ENCODE peak calls at places on chromosomes 4 and X, in nine cellular contexts. N, A, Z, L, K, M, S, G and D are unnamed samples.

GRCh38 chr4:170769857-170770256 is 680.1 kb upstream of the AADAT start:
- DNase-seq in N (no peak), A (peak), Z (no peak), L (no peak), K (no peak), M (no peak), S (no peak), G (no peak), D (no peak)

GRCh38 chr4:181475781-181476180 is 767.4 kb upstream of the TENM3 start:
- DNase-seq in N (no peak), A (no peak), Z (no peak), L (peak), K (no peak), M (no peak), S (no peak), G (no peak), D (no peak)

GRCh38 chr4:10198365-10198764 is 81.8 kb upstream of the WDR1 start:
- DNase-seq in N (no peak), A (no peak), Z (no peak), L (no peak), K (no peak), M (no peak), S (no peak), G (no peak), D (no peak)

GRCh38 chrX:100263650-100264049 is 146.4 kb downstream of the PCDH19 start:
- DNase-seq in N (no peak), A (peak), Z (no peak), L (no peak), K (no peak), M (no peak), S (no peak), G (peak), D (no peak)

GRCh38 chr4:1154523-1155182 is 17.7 kb downstream of the SPON2 start:
- DNase-seq in N (no peak), A (no peak), Z (no peak), L (no peak), K (no peak), M (no peak), S (peak), G (peak), D (no peak)

GRCh38 chr4:44671636-44672035 is 6.6 kb upstream of the GUF1 start:
- DNase-seq in N (no peak), A (no peak), Z (no peak), L (no peak), K (no peak), M (no peak), S (no peak), G (no peak), D (no peak)

GRCh38 chrX:28188526-28188925 is 207.3 kb upstream of the DCAF8L1 start:
- DNase-seq in N (no peak), A (peak), Z (no peak), L (no peak), K (no peak), M (no peak), S (no peak), G (no peak), D (no peak)

GRCh38 chrX:151370906-151371305 is 26.1 kb upstream of the VMA21 start:
- DNase-seq in N (no peak), A (no peak), Z (no peak), L (peak), K (no peak), M (no peak), S (no peak), G (peak), D (no peak)

GRCh38 chrX:57607295-57608187 is 15.7 kb downstream of the ZXDB start:
- DNase-seq in N (no peak), A (no peak), Z (no peak), L (no peak), K (no peak), M (no peak), S (no peak), G (no peak), D (no peak)

GRCh38 chrX:110346681-110347080 is 12.0 kb upstream of the RTL9 start:
- DNase-seq in N (no peak), A (no peak), Z (no peak), L (peak), K (no peak), M (no peak), S (no peak), G (no peak), D (peak)

GRCh38 chr4:95761871-95762270 is 78.0 kb upstream of the PDHA2 start:
- DNase-seq in N (no peak), A (peak), Z (no peak), L (no peak), K (no peak), M (no peak), S (peak), G (no peak), D (no peak)

GRCh38 chrX:48814722-48815121 is 11.6 kb upstream of the ERAS start:
- DNase-seq in N (no peak), A (no peak), Z (no peak), L (no peak), K (no peak), M (no peak), S (no peak), G (no peak), D (no peak)

GRCh38 chr4:101178731-101179130 is 168.6 kb downstream of the PPP3CA start:
- DNase-seq in N (no peak), A (no peak), Z (no peak), L (no peak), K (no peak), M (no peak), S (peak), G (peak), D (no peak)

GRCh38 chr4:7350396-7350795 is 84.3 kb downstream of the PSAPL1 start:
- DNase-seq in N (no peak), A (no peak), Z (no peak), L (no peak), K (no peak), M (no peak), S (no peak), G (no peak), D (no peak)

GRCh38 chr4:150999091-150999490 is 16.0 kb downstream of the LRBA start:
- DNase-seq in N (peak), A (no peak), Z (no peak), L (no peak), K (no peak), M (no peak), S (no peak), G (no peak), D (no peak)

GRCh38 chrX:65480960-65481359 is 53.6 kb downstream of the LAS1L start:
- DNase-seq in N (no peak), A (no peak), Z (no peak), L (no peak), K (no peak), M (no peak), S (no peak), G (no peak), D (no peak)

GRCh38 chrX:148416931-148417330 is 83.5 kb upstream of the AFF2 start:
- DNase-seq in N (no peak), A (peak), Z (no peak), L (no peak), K (no peak), M (no peak), S (no peak), G (peak), D (no peak)

GRCh38 chr4:170589597-170590191 is 499.9 kb upstream of the AADAT start:
- DNase-seq in N (peak), A (peak), Z (no peak), L (no peak), K (peak), M (peak), S (no peak), G (peak), D (no peak)